ENCODE peak calls at places on chromosomes 2 and 18, in nine cellular contexts. One of them, this sample, is unnamed.

GRCh38 chr2:238021327-238021726 is 39.5 kb upstream of the SCLY start:
- DNase-seq in heart right ventricle: no peak
- DNase-seq in NCI-H524: no peak
- DNase-seq in ovary: no peak
- DNase-seq in AG09309: no peak
- DNase-seq in EL: peak
- DNase-seq in bronchial epithelial cell: peak
- DNase-seq in nucleus accumbens: no peak
- DNase-seq in fibroblast of the conjunctiva: no peak
- DNase-seq in this sample: no peak

GRCh38 chr18:8705280-8705940 is at the start of gene MTCL1:
- DNase-seq in nucleus accumbens: peak
- DNase-seq in AG09309: no peak
- DNase-seq in bronchial epithelial cell: no peak
- DNase-seq in ovary: peak
- DNase-seq in NCI-H524: peak
- DNase-seq in fibroblast of the conjunctiva: no peak
- DNase-seq in heart right ventricle: peak
- DNase-seq in EL: peak
- DNase-seq in this sample: no peak

GRCh38 chr2:39913648-39914456 is 134.8 kb upstream of the THUMPD2 start:
- DNase-seq in ovary: no peak
- DNase-seq in EL: peak
- DNase-seq in nucleus accumbens: no peak
- DNase-seq in AG09309: peak
- DNase-seq in NCI-H524: peak
- DNase-seq in bronchial epithelial cell: peak
- DNase-seq in heart right ventricle: peak
- DNase-seq in fibroblast of the conjunctiva: peak
- DNase-seq in this sample: peak

GRCh38 chr2:27831279-27832050 is 58.7 kb downstream of the RBKS start:
- DNase-seq in EL: no peak
- DNase-seq in NCI-H524: no peak
- DNase-seq in ovary: no peak
- DNase-seq in nucleus accumbens: no peak
- DNase-seq in bronchial epithelial cell: no peak
- DNase-seq in AG09309: peak
- DNase-seq in fibroblast of the conjunctiva: no peak
- DNase-seq in heart right ventricle: no peak
- DNase-seq in this sample: no peak

GRCh38 chr2:122203523-122203922 is 448.1 kb downstream of the TSN start:
- DNase-seq in nucleus accumbens: no peak
- DNase-seq in bronchial epithelial cell: peak
- DNase-seq in AG09309: peak
- DNase-seq in EL: peak
- DNase-seq in ovary: no peak
- DNase-seq in heart right ventricle: no peak
- DNase-seq in NCI-H524: peak
- DNase-seq in fibroblast of the conjunctiva: peak
- DNase-seq in this sample: no peak

GRCh38 chr2:126309185-126309584 is 346.8 kb upstream of the GYPC start:
- DNase-seq in bronchial epithelial cell: no peak
- DNase-seq in EL: no peak
- DNase-seq in nucleus accumbens: no peak
- DNase-seq in AG09309: no peak
- DNase-seq in NCI-H524: no peak
- DNase-seq in fibroblast of the conjunctiva: no peak
- DNase-seq in ovary: no peak
- DNase-seq in heart right ventricle: no peak
- DNase-seq in this sample: no peak

GRCh38 chr2:7516447-7517121 is 599.4 kb downstream of the RNF144A start:
- DNase-seq in heart right ventricle: no peak
- DNase-seq in EL: no peak
- DNase-seq in ovary: no peak
- DNase-seq in bronchial epithelial cell: no peak
- DNase-seq in NCI-H524: no peak
- DNase-seq in fibroblast of the conjunctiva: no peak
- DNase-seq in nucleus accumbens: no peak
- DNase-seq in AG09309: peak
- DNase-seq in this sample: no peak

GRCh38 chr2:69902213-69902922 is 8.6 kb downstream of the SNRNP27 start:
- DNase-seq in heart right ventricle: no peak
- DNase-seq in AG09309: no peak
- DNase-seq in EL: no peak
- DNase-seq in ovary: no peak
- DNase-seq in nucleus accumbens: no peak
- DNase-seq in NCI-H524: no peak
- DNase-seq in bronchial epithelial cell: no peak
- DNase-seq in fibroblast of the conjunctiva: no peak
- DNase-seq in this sample: peak

GRCh38 chr2:187986392-187987105 is 305.1 kb upstream of the GULP1 start:
- DNase-seq in NCI-H524: no peak
- DNase-seq in bronchial epithelial cell: peak
- DNase-seq in nucleus accumbens: no peak
- DNase-seq in AG09309: no peak
- DNase-seq in ovary: no peak
- DNase-seq in heart right ventricle: no peak
- DNase-seq in EL: no peak
- DNase-seq in fibroblast of the conjunctiva: no peak
- DNase-seq in this sample: no peak

GRCh38 chr2:241014764-241015163 is 16.3 kb downstream of the SNED1 start:
- DNase-seq in nucleus accumbens: no peak
- DNase-seq in EL: no peak
- DNase-seq in bronchial epithelial cell: no peak
- DNase-seq in heart right ventricle: no peak
- DNase-seq in fibroblast of the conjunctiva: no peak
- DNase-seq in NCI-H524: no peak
- DNase-seq in AG09309: no peak
- DNase-seq in ovary: peak
- DNase-seq in this sample: no peak

GRCh38 chr2:74815955-74816354 is 18.0 kb upstream of the HK2 start:
- DNase-seq in fibroblast of the conjunctiva: no peak
- DNase-seq in ovary: no peak
- DNase-seq in bronchial epithelial cell: no peak
- DNase-seq in NCI-H524: no peak
- DNase-seq in nucleus accumbens: no peak
- DNase-seq in EL: no peak
- DNase-seq in AG09309: no peak
- DNase-seq in heart right ventricle: no peak
- DNase-seq in this sample: peak

GRCh38 chr18:24427484-24427883 is 1.0 kb downstream of the IMPACT start:
- DNase-seq in ovary: no peak
- DNase-seq in AG09309: no peak
- DNase-seq in heart right ventricle: no peak
- DNase-seq in EL: peak
- DNase-seq in nucleus accumbens: no peak
- DNase-seq in NCI-H524: no peak
- DNase-seq in fibroblast of the conjunctiva: no peak
- DNase-seq in bronchial epithelial cell: peak
- DNase-seq in this sample: no peak